ENCODE peak calls at places on chromosomes 7 and 10, in four cellular contexts. One of them, this sample, is unnamed.

GRCh38 chr10:65348637-65349036 is 1577.2 kb upstream of the LRRTM3 start:
- DNase-seq in neural progenitor cell: no peak
- DNase-seq in fibroblast of lung: no peak
- DNase-seq in CD8-positive, alpha-beta T cell: no peak
- DNase-seq in this sample: no peak

GRCh38 chr7:121301441-121302213 is 27.2 kb upstream of the WNT16 start:
- DNase-seq in neural progenitor cell: no peak
- DNase-seq in fibroblast of lung: peak
- DNase-seq in CD8-positive, alpha-beta T cell: no peak
- DNase-seq in this sample: no peak

GRCh38 chr7:122262246-122262645 is 42.3 kb downstream of the FEZF1 start:
- DNase-seq in neural progenitor cell: peak
- DNase-seq in fibroblast of lung: no peak
- DNase-seq in CD8-positive, alpha-beta T cell: no peak
- DNase-seq in this sample: no peak

GRCh38 chr7:86786376-86786775 is 142.7 kb downstream of the GRM3 start:
- DNase-seq in neural progenitor cell: no peak
- DNase-seq in fibroblast of lung: no peak
- DNase-seq in CD8-positive, alpha-beta T cell: no peak
- DNase-seq in this sample: no peak

GRCh38 chr10:11036424-11037011 is 18.8 kb downstream of the CELF2 start:
- DNase-seq in neural progenitor cell: peak
- DNase-seq in fibroblast of lung: peak
- DNase-seq in CD8-positive, alpha-beta T cell: no peak
- DNase-seq in this sample: no peak

GRCh38 chr10:13636776-13637175 is 50.0 kb downstream of the PRPF18 start:
- DNase-seq in neural progenitor cell: no peak
- DNase-seq in fibroblast of lung: peak
- DNase-seq in CD8-positive, alpha-beta T cell: no peak
- DNase-seq in this sample: no peak

GRCh38 chr7:84042110-84042539 is 152.5 kb downstream of the SEMA3A start:
- DNase-seq in neural progenitor cell: peak
- DNase-seq in fibroblast of lung: peak
- DNase-seq in CD8-positive, alpha-beta T cell: no peak
- DNase-seq in this sample: no peak

GRCh38 chr7:25376207-25376606 is 147.9 kb upstream of the NPVF start:
- DNase-seq in neural progenitor cell: no peak
- DNase-seq in fibroblast of lung: no peak
- DNase-seq in CD8-positive, alpha-beta T cell: no peak
- DNase-seq in this sample: no peak

GRCh38 chr7:96800824-96801223 is 91.2 kb upstream of the SEM1 start:
- DNase-seq in neural progenitor cell: no peak
- DNase-seq in fibroblast of lung: no peak
- DNase-seq in CD8-positive, alpha-beta T cell: no peak
- DNase-seq in this sample: no peak

GRCh38 chr7:92832623-92833023 is 3.8 kb downstream of the CDK6 start:
- DNase-seq in neural progenitor cell: no peak
- DNase-seq in fibroblast of lung: no peak
- DNase-seq in CD8-positive, alpha-beta T cell: no peak
- DNase-seq in this sample: no peak

GRCh38 chr7:2710256-2710655 is 22.3 kb downstream of the AMZ1 start:
- DNase-seq in neural progenitor cell: no peak
- DNase-seq in fibroblast of lung: no peak
- DNase-seq in CD8-positive, alpha-beta T cell: peak
- DNase-seq in this sample: peak

GRCh38 chr10:110547139-110547761 is 20.2 kb upstream of the SMC3 start:
- DNase-seq in neural progenitor cell: peak
- DNase-seq in fibroblast of lung: peak
- DNase-seq in CD8-positive, alpha-beta T cell: no peak
- DNase-seq in this sample: peak

GRCh38 chr10:126889421-126889820 is 15.8 kb upstream of the DOCK1 start:
- DNase-seq in neural progenitor cell: no peak
- DNase-seq in fibroblast of lung: no peak
- DNase-seq in CD8-positive, alpha-beta T cell: no peak
- DNase-seq in this sample: no peak

GRCh38 chr7:77349141-77349540 is 67.0 kb downstream of the GSAP start:
- DNase-seq in neural progenitor cell: no peak
- DNase-seq in fibroblast of lung: peak
- DNase-seq in CD8-positive, alpha-beta T cell: no peak
- DNase-seq in this sample: no peak

GRCh38 chr10:6516277-6516676 is 63.8 kb downstream of the PRKCQ start:
- DNase-seq in neural progenitor cell: peak
- DNase-seq in fibroblast of lung: no peak
- DNase-seq in CD8-positive, alpha-beta T cell: no peak
- DNase-seq in this sample: no peak

GRCh38 chr7:44104880-44105771 is 981 bp downstream of the AEBP1 start:
- DNase-seq in neural progenitor cell: peak
- DNase-seq in fibroblast of lung: peak
- DNase-seq in CD8-positive, alpha-beta T cell: no peak
- DNase-seq in this sample: peak

GRCh38 chr10:593901-594457 is 95.5 kb downstream of the DIP2C start:
- DNase-seq in neural progenitor cell: no peak
- DNase-seq in fibroblast of lung: peak
- DNase-seq in CD8-positive, alpha-beta T cell: no peak
- DNase-seq in this sample: no peak

GRCh38 chr7:30062587-30062986 is 34.4 kb downstream of the PLEKHA8 start:
- DNase-seq in neural progenitor cell: peak
- DNase-seq in fibroblast of lung: peak
- DNase-seq in CD8-positive, alpha-beta T cell: no peak
- DNase-seq in this sample: peak

GRCh38 chr10:132355297-132355696 is 23.3 kb downstream of the LRRC27 start:
- DNase-seq in neural progenitor cell: no peak
- DNase-seq in fibroblast of lung: no peak
- DNase-seq in CD8-positive, alpha-beta T cell: no peak
- DNase-seq in this sample: no peak

GRCh38 chr10:88702848-88703597 is 3.0 kb upstream of the LIPK start:
- DNase-seq in neural progenitor cell: peak
- DNase-seq in fibroblast of lung: peak
- DNase-seq in CD8-positive, alpha-beta T cell: no peak
- DNase-seq in this sample: no peak

GRCh38 chr10:86931872-86932271 is 25.5 kb downstream of the MMRN2 start:
- DNase-seq in neural progenitor cell: no peak
- DNase-seq in fibroblast of lung: no peak
- DNase-seq in CD8-positive, alpha-beta T cell: no peak
- DNase-seq in this sample: no peak

GRCh38 chr10:129446182-129446581 is 20.9 kb upstream of the MGMT start:
- DNase-seq in neural progenitor cell: no peak
- DNase-seq in fibroblast of lung: no peak
- DNase-seq in CD8-positive, alpha-beta T cell: no peak
- DNase-seq in this sample: no peak

DNA sequence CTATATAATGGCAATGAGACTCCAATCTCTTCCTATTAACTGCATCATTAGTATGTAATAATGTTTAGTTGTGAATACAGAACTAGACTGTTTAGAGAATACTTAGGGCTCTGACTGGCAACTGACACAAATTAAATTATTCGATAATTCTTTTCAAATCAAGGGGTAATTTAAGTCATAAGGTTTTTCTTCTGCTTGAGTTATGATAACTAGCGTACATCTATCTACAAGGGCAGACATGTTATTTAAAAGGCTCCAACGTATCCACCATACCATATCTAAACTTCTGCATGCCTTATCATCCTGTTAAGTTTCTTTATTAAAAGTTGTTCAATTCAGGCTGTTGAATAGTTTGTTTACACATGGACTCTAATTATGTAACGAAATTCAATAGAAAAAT is 11.2 kb downstream of the SEMA3C start:
- DNase-seq in neural progenitor cell: no peak
- DNase-seq in fibroblast of lung: no peak
- DNase-seq in CD8-positive, alpha-beta T cell: no peak
- DNase-seq in this sample: no peak
- TF ChIP-seq CTCF in neural progenitor cell: no peak
- TF ChIP-seq CTCF in fibroblast of lung: no peak
- TF ChIP-seq CTCF in CD8-positive, alpha-beta T cell: no peak
- TF ChIP-seq CTCF in this sample: no peak

DNA sequence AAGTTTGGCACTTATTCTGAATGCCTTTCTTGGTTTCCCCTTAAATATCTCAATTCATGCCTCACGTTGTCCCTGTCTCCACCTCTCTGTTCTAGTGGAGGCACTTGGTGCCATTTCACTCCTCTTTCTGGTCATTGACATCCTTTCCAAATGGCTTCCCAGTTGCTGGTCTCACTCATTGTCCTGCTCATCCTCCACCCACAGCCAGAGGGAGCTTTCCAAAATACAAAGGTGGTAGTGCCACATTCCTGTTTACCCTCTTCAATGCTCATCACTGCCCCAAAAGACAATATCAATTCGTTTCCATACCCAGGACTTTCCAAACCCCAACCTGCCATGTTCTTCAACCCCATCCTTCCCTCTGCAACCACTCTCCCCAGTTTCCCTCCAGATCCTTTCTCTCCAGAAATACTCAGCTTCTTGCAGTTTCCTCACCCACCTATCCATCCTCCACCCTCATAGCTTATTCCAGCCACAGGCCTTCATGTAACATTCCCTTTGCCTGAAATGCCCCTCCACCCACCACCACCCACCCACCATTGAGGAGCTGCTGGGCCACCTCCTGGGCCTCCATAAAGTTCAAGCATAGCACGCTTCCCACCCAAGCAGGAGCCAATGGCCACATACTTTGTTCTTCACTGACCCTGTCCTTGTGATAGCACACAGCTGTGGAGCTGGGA is 63.1 kb upstream of the ADRB1 start:
- DNase-seq in neural progenitor cell: no peak
- DNase-seq in fibroblast of lung: no peak
- DNase-seq in CD8-positive, alpha-beta T cell: no peak
- DNase-seq in this sample: no peak
- TF ChIP-seq CTCF in neural progenitor cell: peak
- TF ChIP-seq CTCF in fibroblast of lung: no peak
- TF ChIP-seq CTCF in CD8-positive, alpha-beta T cell: no peak
- TF ChIP-seq CTCF in this sample: no peak

GRCh38 chr10:100890696-100891271 is 22.0 kb upstream of the SLF2 start:
- DNase-seq in neural progenitor cell: no peak
- DNase-seq in fibroblast of lung: peak
- DNase-seq in CD8-positive, alpha-beta T cell: no peak
- DNase-seq in this sample: no peak

GRCh38 chr10:100890141-100890695 is 22.5 kb upstream of the SLF2 start:
- DNase-seq in neural progenitor cell: no peak
- DNase-seq in fibroblast of lung: no peak
- DNase-seq in CD8-positive, alpha-beta T cell: no peak
- DNase-seq in this sample: no peak

GRCh38 chr10:100887761-100888296 is 24.9 kb upstream of the SLF2 start:
- DNase-seq in neural progenitor cell: no peak
- DNase-seq in fibroblast of lung: no peak
- DNase-seq in CD8-positive, alpha-beta T cell: no peak
- DNase-seq in this sample: no peak

GRCh38 chr10:100889546-100889945 is 23.2 kb upstream of the SLF2 start:
- DNase-seq in neural progenitor cell: no peak
- DNase-seq in fibroblast of lung: peak
- DNase-seq in CD8-positive, alpha-beta T cell: no peak
- DNase-seq in this sample: no peak

DNA sequence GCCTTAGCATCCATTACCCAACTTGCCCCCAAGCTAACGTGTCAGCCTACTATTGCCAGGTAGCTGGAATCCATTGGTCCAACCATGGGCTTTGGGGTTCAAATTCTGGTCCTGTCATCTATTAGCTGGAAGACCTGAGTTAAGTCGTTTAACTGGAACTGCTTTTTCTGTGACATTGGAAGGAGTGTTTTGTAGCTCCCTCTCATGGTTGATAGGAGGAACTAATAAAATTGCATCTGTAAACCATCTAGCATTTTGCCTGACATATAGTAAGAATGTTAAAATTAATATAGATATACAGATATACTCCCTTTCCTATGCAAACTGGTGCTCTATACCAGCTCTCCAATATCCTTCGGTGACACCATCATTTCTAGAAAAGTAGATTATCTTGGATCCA is 23.8 kb upstream of the SLF2 start:
- DNase-seq in neural progenitor cell: no peak
- DNase-seq in fibroblast of lung: no peak
- DNase-seq in CD8-positive, alpha-beta T cell: no peak
- DNase-seq in this sample: no peak
- TF ChIP-seq CTCF in neural progenitor cell: peak
- TF ChIP-seq CTCF in fibroblast of lung: no peak
- TF ChIP-seq CTCF in CD8-positive, alpha-beta T cell: no peak
- TF ChIP-seq CTCF in this sample: no peak

DNA sequence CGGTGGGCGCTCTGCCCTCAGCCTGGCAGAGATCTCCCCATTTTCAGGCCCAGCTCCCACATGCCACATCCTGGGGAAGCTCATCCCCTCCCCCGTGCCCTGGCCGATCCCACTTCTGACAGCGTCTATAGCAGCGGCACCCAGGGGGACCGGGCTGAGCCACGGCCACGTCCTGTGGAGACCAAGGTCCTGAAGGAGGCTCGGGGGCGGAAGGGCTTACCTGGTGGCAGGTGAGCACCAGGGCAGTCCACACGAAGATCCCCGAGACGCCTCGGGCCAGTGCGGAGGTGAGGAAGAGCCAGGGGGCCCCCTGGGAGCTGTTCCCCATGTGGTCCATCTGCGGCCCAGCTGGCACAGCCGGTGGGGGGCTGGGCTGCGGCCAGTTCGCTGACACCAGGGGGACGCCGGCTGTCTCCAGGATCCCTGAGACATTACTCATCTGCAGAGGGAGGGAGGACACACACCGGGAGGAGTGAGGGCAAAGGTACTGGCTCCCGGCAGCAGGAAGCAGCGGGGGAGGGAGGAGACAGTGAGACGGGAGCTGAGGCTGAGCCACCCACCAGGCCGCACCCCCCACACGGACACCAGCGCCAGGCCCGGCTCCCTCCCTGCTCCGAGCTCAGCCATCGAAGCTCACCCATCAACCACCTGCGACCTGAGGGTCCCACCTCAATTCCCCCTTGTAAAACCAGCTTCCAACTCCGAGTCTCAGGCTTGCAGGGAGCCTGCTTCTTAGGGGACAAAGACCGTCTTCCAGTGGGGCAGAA is 776 bp downstream of the TMEM184A start:
- DNase-seq in neural progenitor cell: no peak
- DNase-seq in fibroblast of lung: peak
- DNase-seq in CD8-positive, alpha-beta T cell: no peak
- DNase-seq in this sample: no peak
- TF ChIP-seq CTCF in neural progenitor cell: no peak
- TF ChIP-seq CTCF in fibroblast of lung: no peak
- TF ChIP-seq CTCF in CD8-positive, alpha-beta T cell: no peak
- TF ChIP-seq CTCF in this sample: no peak

DNA sequence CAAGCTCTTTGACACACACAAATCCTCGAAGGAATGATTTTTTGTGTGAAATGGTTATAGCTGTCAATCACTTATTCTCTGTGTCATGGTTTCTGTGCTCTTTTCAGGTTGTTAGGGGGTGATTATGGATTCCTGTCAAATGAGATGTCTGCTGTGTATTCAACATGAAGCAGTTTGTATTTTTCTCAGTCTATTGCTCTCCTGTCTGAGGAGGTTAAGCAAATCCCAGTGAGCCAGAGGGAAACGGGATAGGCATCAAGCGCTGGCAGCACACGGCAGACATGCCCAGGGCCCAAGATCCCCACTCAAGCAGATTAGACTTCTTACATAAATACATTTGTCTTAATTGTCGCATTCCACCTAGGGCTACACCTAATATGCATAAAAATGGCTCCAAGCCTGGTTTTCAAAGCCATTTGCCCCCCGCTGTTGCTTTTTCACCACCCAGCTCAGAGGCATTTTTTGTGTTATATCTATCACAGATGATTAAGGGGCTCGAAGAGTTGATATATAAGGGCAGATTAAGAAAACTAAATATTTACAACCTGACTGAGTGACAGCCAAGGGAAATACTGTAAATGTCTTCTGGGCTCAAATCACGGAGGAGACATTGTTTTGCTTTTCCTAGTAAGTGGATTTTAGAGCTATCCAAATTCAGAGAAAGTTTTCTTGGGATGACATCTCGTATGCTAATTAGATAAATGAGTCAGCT is 192.7 kb upstream of the LRGUK start:
- DNase-seq in neural progenitor cell: peak
- DNase-seq in fibroblast of lung: peak
- DNase-seq in CD8-positive, alpha-beta T cell: no peak
- DNase-seq in this sample: no peak
- TF ChIP-seq CTCF in neural progenitor cell: no peak
- TF ChIP-seq CTCF in fibroblast of lung: no peak
- TF ChIP-seq CTCF in CD8-positive, alpha-beta T cell: no peak
- TF ChIP-seq CTCF in this sample: no peak